ENCODE peak calls at places on chromosomes 2 and 18, in six cellular contexts. One of them, this sample, is unnamed.

GRCh38 chr18:49071365-49071764 is 120.6 kb upstream of the SMAD7 start:
- DNase-seq in keratinocyte: no peak
- DNase-seq in neural progenitor cell: no peak
- DNase-seq in H9: no peak
- DNase-seq in GM23338: no peak
- DNase-seq in hepatocyte: no peak
- DNase-seq in this sample: no peak

GRCh38 chr2:164073053-164073757 is 337.4 kb upstream of the FIGN start:
- DNase-seq in H9: no peak
- DNase-seq in neural progenitor cell: no peak
- DNase-seq in GM23338: no peak
- DNase-seq in hepatocyte: no peak
- DNase-seq in keratinocyte: no peak
- DNase-seq in this sample: no peak

GRCh38 chr2:29066271-29066860 is 8.0 kb downstream of the PCARE start:
- DNase-seq in keratinocyte: peak; percentile 73
- DNase-seq in hepatocyte: no peak
- DNase-seq in neural progenitor cell: no peak
- DNase-seq in GM23338: no peak
- DNase-seq in H9: no peak
- DNase-seq in this sample: peak; percentile 27

GRCh38 chr2:219041252-219041651 is at the start of gene CFAP65:
- DNase-seq in keratinocyte: no peak
- DNase-seq in GM23338: peak; percentile 86
- DNase-seq in H9: peak; percentile 71
- DNase-seq in hepatocyte: peak; percentile 53
- DNase-seq in neural progenitor cell: peak; percentile 83
- DNase-seq in this sample: no peak

GRCh38 chr2:240236217-240237111 is 96.0 kb upstream of the OTOS start:
- DNase-seq in H9: peak; percentile 45
- DNase-seq in hepatocyte: no peak
- DNase-seq in GM23338: no peak
- DNase-seq in neural progenitor cell: peak; percentile 32
- DNase-seq in keratinocyte: no peak
- DNase-seq in this sample: no peak

GRCh38 chr18:28399781-28400362 is 222.9 kb upstream of the CDH2 start:
- DNase-seq in neural progenitor cell: no peak
- DNase-seq in keratinocyte: no peak
- DNase-seq in GM23338: no peak
- DNase-seq in hepatocyte: no peak
- DNase-seq in H9: no peak
- DNase-seq in this sample: no peak

GRCh38 chr2:153235516-153235915 is 243.0 kb downstream of the RPRM start:
- DNase-seq in keratinocyte: no peak
- DNase-seq in H9: no peak
- DNase-seq in hepatocyte: no peak
- DNase-seq in neural progenitor cell: no peak
- DNase-seq in GM23338: no peak
- DNase-seq in this sample: no peak

GRCh38 chr2:115414461-115414860 is 972.0 kb downstream of the DPP10 start:
- DNase-seq in GM23338: no peak
- DNase-seq in neural progenitor cell: no peak
- DNase-seq in H9: no peak
- DNase-seq in hepatocyte: no peak
- DNase-seq in keratinocyte: no peak
- DNase-seq in this sample: no peak

GRCh38 chr18:72375628-72376027 is 168.5 kb downstream of the CBLN2 start:
- DNase-seq in hepatocyte: no peak
- DNase-seq in neural progenitor cell: no peak
- DNase-seq in GM23338: no peak
- DNase-seq in keratinocyte: no peak
- DNase-seq in H9: no peak
- DNase-seq in this sample: no peak

GRCh38 chr2:98148968-98149697 is 62.2 kb downstream of the VWA3B start:
- DNase-seq in GM23338: peak; percentile 56
- DNase-seq in H9: peak; percentile 46
- DNase-seq in neural progenitor cell: no peak
- DNase-seq in hepatocyte: no peak
- DNase-seq in keratinocyte: no peak
- DNase-seq in this sample: peak; percentile 75

GRCh38 chr2:111643761-111644160 is 240.2 kb downstream of the ANAPC1 start:
- DNase-seq in keratinocyte: no peak
- DNase-seq in H9: no peak
- DNase-seq in neural progenitor cell: no peak
- DNase-seq in hepatocyte: no peak
- DNase-seq in GM23338: no peak
- DNase-seq in this sample: no peak

GRCh38 chr2:111636905-111637304 is 247.1 kb downstream of the ANAPC1 start:
- DNase-seq in H9: no peak
- DNase-seq in keratinocyte: no peak
- DNase-seq in GM23338: no peak
- DNase-seq in hepatocyte: no peak
- DNase-seq in neural progenitor cell: no peak
- DNase-seq in this sample: no peak

GRCh38 chr2:111638274-111638877 is 245.6 kb downstream of the ANAPC1 start:
- DNase-seq in neural progenitor cell: no peak
- DNase-seq in hepatocyte: no peak
- DNase-seq in H9: no peak
- DNase-seq in keratinocyte: no peak
- DNase-seq in GM23338: no peak
- DNase-seq in this sample: no peak

GRCh38 chr2:111642576-111643327 is 241.2 kb downstream of the ANAPC1 start:
- DNase-seq in hepatocyte: no peak
- DNase-seq in neural progenitor cell: no peak
- DNase-seq in GM23338: no peak
- DNase-seq in keratinocyte: no peak
- DNase-seq in H9: no peak
- DNase-seq in this sample: no peak

DNA sequence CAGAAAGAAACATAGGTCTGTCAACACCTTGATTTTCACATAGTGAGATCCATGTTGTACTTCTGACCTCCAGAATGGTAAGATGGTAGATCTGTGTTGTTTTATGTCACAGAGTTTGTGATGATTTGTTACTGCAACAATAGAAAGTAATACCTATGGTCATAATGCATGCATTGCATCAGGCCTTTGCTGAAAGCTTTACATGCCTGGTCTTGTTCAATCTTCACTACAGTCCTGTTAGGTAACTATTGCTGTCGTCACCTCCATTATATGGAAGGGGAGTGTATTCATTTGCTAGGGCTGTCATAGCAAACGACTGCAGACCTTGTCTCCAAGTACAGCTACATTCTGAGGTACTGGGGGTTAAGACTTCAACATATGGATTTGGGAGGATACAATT is 243.5 kb downstream of the ANAPC1 start:
- DNase-seq in H9: no peak
- DNase-seq in keratinocyte: peak; percentile 64
- DNase-seq in GM23338: no peak
- DNase-seq in neural progenitor cell: no peak
- DNase-seq in hepatocyte: no peak
- DNase-seq in this sample: no peak
- H2AFZ ChIP-seq in H9: no peak overlapping the region
- H2AFZ ChIP-seq in keratinocyte: no peak overlapping the region
- H2AFZ ChIP-seq in GM23338: no peak overlapping the region
- H2AFZ ChIP-seq in neural progenitor cell: no peak overlapping the region
- H2AFZ ChIP-seq in hepatocyte: no peak overlapping the region
- H2AFZ ChIP-seq in this sample: peak overlapping the region; percentile 8

GRCh38 chr2:105274046-105274445 is 32.5 kb downstream of the GPR45 start:
- DNase-seq in H9: no peak
- DNase-seq in hepatocyte: no peak
- DNase-seq in GM23338: no peak
- DNase-seq in keratinocyte: no peak
- DNase-seq in neural progenitor cell: no peak
- DNase-seq in this sample: no peak

GRCh38 chr2:105280281-105280680 is 38.7 kb downstream of the GPR45 start:
- DNase-seq in hepatocyte: no peak
- DNase-seq in GM23338: no peak
- DNase-seq in keratinocyte: no peak
- DNase-seq in neural progenitor cell: no peak
- DNase-seq in H9: no peak
- DNase-seq in this sample: no peak

GRCh38 chr2:105283532-105283931 is 42.0 kb downstream of the GPR45 start:
- DNase-seq in GM23338: no peak
- DNase-seq in H9: no peak
- DNase-seq in neural progenitor cell: no peak
- DNase-seq in keratinocyte: no peak
- DNase-seq in hepatocyte: no peak
- DNase-seq in this sample: no peak

GRCh38 chr2:105278654-105279053 is 37.1 kb downstream of the GPR45 start:
- DNase-seq in keratinocyte: no peak
- DNase-seq in H9: no peak
- DNase-seq in neural progenitor cell: no peak
- DNase-seq in GM23338: peak; percentile 32
- DNase-seq in hepatocyte: no peak
- DNase-seq in this sample: no peak
- TF ChIP-seq CTCF in keratinocyte: no peak
- TF ChIP-seq CTCF in H9: peak; percentile 49
- TF ChIP-seq CTCF in neural progenitor cell: peak; percentile 29
- TF ChIP-seq CTCF in GM23338: peak; percentile 42
- TF ChIP-seq CTCF in hepatocyte: no peak
- TF ChIP-seq CTCF in this sample: no peak

DNA sequence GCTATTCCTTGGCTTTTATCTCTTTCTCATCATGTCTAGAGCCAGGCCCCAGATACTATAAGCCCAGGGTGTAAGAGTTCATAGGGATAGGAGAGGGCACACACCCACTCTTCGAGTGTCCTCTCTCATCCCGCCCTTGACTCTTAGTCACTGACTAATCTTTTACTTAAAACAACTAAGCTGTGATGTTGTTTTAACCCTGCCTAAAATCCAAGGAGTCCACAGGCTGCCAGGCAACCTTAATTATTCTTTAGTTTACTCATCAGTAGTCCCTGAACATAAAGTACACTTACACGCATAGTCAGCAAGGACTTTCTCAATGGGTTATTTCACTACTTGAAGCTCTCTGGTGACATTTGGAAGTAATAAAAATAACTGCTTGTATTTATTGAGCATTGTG is 28.4 kb downstream of the GREB1L start:
- DNase-seq in GM23338: no peak
- DNase-seq in keratinocyte: no peak
- DNase-seq in hepatocyte: peak; percentile 45
- DNase-seq in H9: no peak
- DNase-seq in neural progenitor cell: no peak
- DNase-seq in this sample: no peak
- H2AFZ ChIP-seq in GM23338: no peak overlapping the region
- H2AFZ ChIP-seq in keratinocyte: no peak overlapping the region
- H2AFZ ChIP-seq in hepatocyte: no peak overlapping the region
- H2AFZ ChIP-seq in H9: no peak overlapping the region
- H2AFZ ChIP-seq in neural progenitor cell: no peak overlapping the region
- H2AFZ ChIP-seq in this sample: no peak overlapping the region

GRCh38 chr2:95053543-95053942 is 28.0 kb downstream of the MAL start:
- DNase-seq in H9: peak; percentile 58
- DNase-seq in GM23338: peak; percentile 83
- DNase-seq in keratinocyte: no peak
- DNase-seq in hepatocyte: no peak
- DNase-seq in neural progenitor cell: no peak
- DNase-seq in this sample: no peak
- TF ChIP-seq CTCF in H9: peak; percentile 70
- TF ChIP-seq CTCF in GM23338: peak; percentile 72
- TF ChIP-seq CTCF in keratinocyte: peak; percentile 23
- TF ChIP-seq CTCF in hepatocyte: no peak
- TF ChIP-seq CTCF in neural progenitor cell: no peak
- TF ChIP-seq CTCF in this sample: peak; percentile 40

GRCh38 chr2:25567406-25567805 is 106.0 kb downstream of the DTNB start:
- DNase-seq in GM23338: peak; percentile 33
- DNase-seq in neural progenitor cell: peak; percentile 36
- DNase-seq in H9: no peak
- DNase-seq in hepatocyte: peak; percentile 54
- DNase-seq in keratinocyte: no peak
- DNase-seq in this sample: peak; percentile 74
- H2AFZ ChIP-seq in GM23338: no peak overlapping the region
- H2AFZ ChIP-seq in neural progenitor cell: no peak overlapping the region
- H2AFZ ChIP-seq in H9: no peak overlapping the region
- H2AFZ ChIP-seq in hepatocyte: no peak overlapping the region
- H2AFZ ChIP-seq in keratinocyte: no peak overlapping the region
- H2AFZ ChIP-seq in this sample: no peak overlapping the region

DNA sequence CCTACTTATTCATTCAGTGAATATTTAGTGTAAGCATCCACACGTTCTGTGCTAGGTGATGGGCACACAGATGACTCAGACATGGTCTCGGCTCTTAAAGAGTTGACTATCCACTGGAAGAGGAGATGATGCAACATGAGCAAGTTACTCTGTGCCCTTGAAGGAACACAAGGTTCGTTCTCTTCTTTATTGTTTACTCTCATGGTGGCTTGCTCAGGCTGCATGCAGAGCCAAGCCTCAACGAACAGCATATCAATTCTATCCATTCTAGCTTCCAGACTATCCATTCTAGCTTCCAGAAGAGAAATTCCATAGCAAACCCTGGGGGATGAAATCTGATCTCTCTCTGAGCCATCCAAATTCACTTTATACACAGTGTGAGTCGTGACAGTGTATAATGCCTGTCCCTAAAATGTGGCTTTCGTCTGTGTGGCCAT is 68.1 kb upstream of the CTAGE1 start:
- DNase-seq in neural progenitor cell: no peak
- DNase-seq in keratinocyte: no peak
- DNase-seq in GM23338: no peak
- DNase-seq in hepatocyte: no peak
- DNase-seq in H9: no peak
- DNase-seq in this sample: no peak
- TF ChIP-seq CTCF in neural progenitor cell: no peak
- TF ChIP-seq CTCF in keratinocyte: no peak
- TF ChIP-seq CTCF in GM23338: no peak
- TF ChIP-seq CTCF in hepatocyte: no peak
- TF ChIP-seq CTCF in H9: no peak
- TF ChIP-seq CTCF in this sample: no peak

GRCh38 chr18:62323483-62324354 is 1.4 kb upstream of the TNFRSF11A start:
- DNase-seq in neural progenitor cell: no peak
- DNase-seq in H9: no peak
- DNase-seq in hepatocyte: no peak
- DNase-seq in GM23338: peak; percentile 49
- DNase-seq in keratinocyte: no peak
- DNase-seq in this sample: no peak

GRCh38 chr18:62324917-62325805 is at the start of gene TNFRSF11A:
- DNase-seq in neural progenitor cell: peak; percentile 86
- DNase-seq in H9: peak; percentile 77
- DNase-seq in keratinocyte: no peak
- DNase-seq in GM23338: peak; percentile 81
- DNase-seq in hepatocyte: peak; percentile 83
- DNase-seq in this sample: peak; percentile 60

GRCh38 chr18:62326646-62327348 is 1.7 kb downstream of the TNFRSF11A start:
- DNase-seq in GM23338: no peak
- DNase-seq in H9: no peak
- DNase-seq in hepatocyte: no peak
- DNase-seq in neural progenitor cell: no peak
- DNase-seq in keratinocyte: no peak
- DNase-seq in this sample: no peak

GRCh38 chr18:62325806-62326645 is 916 bp downstream of the TNFRSF11A start:
- DNase-seq in hepatocyte: no peak
- DNase-seq in H9: no peak
- DNase-seq in neural progenitor cell: peak; percentile 37
- DNase-seq in GM23338: peak; percentile 59
- DNase-seq in keratinocyte: no peak
- DNase-seq in this sample: peak; percentile 75

DNA sequence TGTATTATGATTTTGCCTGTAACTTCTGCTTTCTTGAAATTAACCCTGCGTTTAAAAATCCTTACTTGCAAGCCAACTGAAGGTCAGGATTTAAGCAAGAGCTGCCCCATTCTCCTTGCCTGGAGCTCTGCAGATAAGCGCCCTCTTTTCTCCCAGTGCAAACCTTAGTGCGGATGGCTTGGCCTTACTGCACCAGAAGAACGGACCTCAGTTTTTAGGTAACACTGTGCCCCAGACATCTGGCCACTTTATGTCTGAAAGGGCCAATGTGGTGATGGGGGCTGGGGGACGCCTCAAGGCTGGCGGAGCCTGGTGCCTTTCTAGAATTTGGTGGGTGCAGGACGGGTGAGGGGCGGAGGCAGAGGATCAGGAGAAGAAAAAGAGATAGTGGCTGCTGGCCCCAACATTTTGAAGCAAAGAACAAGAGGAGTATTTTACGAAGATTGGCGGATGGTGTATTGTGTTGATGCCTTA is 718 bp upstream of the TNFRSF11A start:
- DNase-seq in H9: no peak
- DNase-seq in hepatocyte: no peak
- DNase-seq in neural progenitor cell: peak; percentile 28
- DNase-seq in keratinocyte: no peak
- DNase-seq in GM23338: peak; percentile 45
- DNase-seq in this sample: no peak
- H2AFZ ChIP-seq in H9: no peak overlapping the region
- H2AFZ ChIP-seq in hepatocyte: peak overlapping the region; percentile 1
- H2AFZ ChIP-seq in neural progenitor cell: peak overlapping the region; percentile 95
- H2AFZ ChIP-seq in keratinocyte: no peak overlapping the region
- H2AFZ ChIP-seq in GM23338: peak overlapping the region; percentile 97
- H2AFZ ChIP-seq in this sample: no peak overlapping the region

This sample was measured in PC-9.